ENCODE peak calls at places on chromosomes 1 and 21, in seven cellular contexts. W is transverse colon; P is IMR-90; E is uterus; R is CD4-positive, CD25-positive, alpha-beta regulatory T cell; D is fibroblast of lung; X is cardiac muscle cell. K is an unnamed sample.

GRCh38 chr21:25298512-25299491 is 308.5 kb downstream of the MRPL39 start:
- DNase-seq in W (no peak), P (no peak), E (no peak), R (no peak), D (peak; percentile 37), X (no peak), K (no peak)

GRCh38 chr1:20083178-20083944 is 13.4 kb downstream of the PLA2G5 start:
- DNase-seq in W (peak; percentile 17), P (no peak), E (no peak), R (no peak), D (no peak), X (no peak), K (no peak)

GRCh38 chr1:179166663-179167417 is 62.6 kb downstream of the ABL2 start:
- DNase-seq in W (no peak), P (peak; percentile 51), E (no peak), R (no peak), D (peak; percentile 73), X (peak; percentile 34), K (no peak)

GRCh38 chr21:15564907-15565306 is 164.9 kb upstream of the USP25 start:
- DNase-seq in W (no peak), P (no peak), E (no peak), R (no peak), D (no peak), X (peak; percentile 15), K (no peak)

GRCh38 chr1:65773391-65773790 is 19.3 kb upstream of the PDE4B start:
- DNase-seq in W (no peak), P (peak; percentile 31), E (no peak), R (no peak), D (peak; percentile 37), X (no peak), K (no peak)

GRCh38 chr1:179205284-179205683 is 24.2 kb downstream of the ABL2 start:
- DNase-seq in W (no peak), P (no peak), E (no peak), R (no peak), D (no peak), X (no peak), K (no peak)

GRCh38 chr1:54342306-54342705 is 63.9 kb downstream of the SSBP3 start:
- DNase-seq in W (peak; percentile 62), P (no peak), E (no peak), R (no peak), D (no peak), X (no peak), K (no peak)

GRCh38 chr1:16191916-16192545 is 20.4 kb downstream of the ARHGEF19 start:
- DNase-seq in W (no peak), P (no peak), E (no peak), R (no peak), D (no peak), X (no peak), K (no peak)

GRCh38 chr1:41617336-41617735 is 132.9 kb upstream of the EDN2 start:
- DNase-seq in W (no peak), P (no peak), E (no peak), R (no peak), D (no peak), X (no peak), K (no peak)

GRCh38 chr1:23791434-23792047 is 596 bp downstream of the LYPLA2 start:
- DNase-seq in W (peak; percentile 50), P (no peak), E (no peak), R (no peak), D (peak; percentile 29), X (peak; percentile 32), K (peak; percentile 79)

GRCh38 chr1:26781206-26781825 is 6.4 kb upstream of the PIGV start:
- DNase-seq in W (no peak), P (no peak), E (no peak), R (no peak), D (no peak), X (no peak), K (no peak)
- H3K36me3 ChIP-seq in W (peaks cover 2% of the 10 kb centered on the region), P (peaks cover 46% of the 10 kb centered on the region), E (no peaks in the 10 kb centered on the region), R (peaks cover 51% of the 10 kb centered on the region), D (peaks cover 16% of the 10 kb centered on the region), X (peaks cover 45% of the 10 kb centered on the region), K (peaks cover 28% of the 10 kb centered on the region)

GRCh38 chr1:37540036-37540785 is 13.9 kb downstream of the SNIP1 start:
- DNase-seq in W (no peak), P (no peak), E (no peak), R (no peak), D (no peak), X (no peak), K (no peak)
- H3K36me3 ChIP-seq in W (no peaks in the 10 kb centered on the region), P (peaks cover 33% of the 10 kb centered on the region), E (no peaks in the 10 kb centered on the region), R (peaks cover 79% of the 10 kb centered on the region), D (peaks cover 7% of the 10 kb centered on the region), X (peaks cover 42% of the 10 kb centered on the region), K (peaks cover 4% of the 10 kb centered on the region)

DNA sequence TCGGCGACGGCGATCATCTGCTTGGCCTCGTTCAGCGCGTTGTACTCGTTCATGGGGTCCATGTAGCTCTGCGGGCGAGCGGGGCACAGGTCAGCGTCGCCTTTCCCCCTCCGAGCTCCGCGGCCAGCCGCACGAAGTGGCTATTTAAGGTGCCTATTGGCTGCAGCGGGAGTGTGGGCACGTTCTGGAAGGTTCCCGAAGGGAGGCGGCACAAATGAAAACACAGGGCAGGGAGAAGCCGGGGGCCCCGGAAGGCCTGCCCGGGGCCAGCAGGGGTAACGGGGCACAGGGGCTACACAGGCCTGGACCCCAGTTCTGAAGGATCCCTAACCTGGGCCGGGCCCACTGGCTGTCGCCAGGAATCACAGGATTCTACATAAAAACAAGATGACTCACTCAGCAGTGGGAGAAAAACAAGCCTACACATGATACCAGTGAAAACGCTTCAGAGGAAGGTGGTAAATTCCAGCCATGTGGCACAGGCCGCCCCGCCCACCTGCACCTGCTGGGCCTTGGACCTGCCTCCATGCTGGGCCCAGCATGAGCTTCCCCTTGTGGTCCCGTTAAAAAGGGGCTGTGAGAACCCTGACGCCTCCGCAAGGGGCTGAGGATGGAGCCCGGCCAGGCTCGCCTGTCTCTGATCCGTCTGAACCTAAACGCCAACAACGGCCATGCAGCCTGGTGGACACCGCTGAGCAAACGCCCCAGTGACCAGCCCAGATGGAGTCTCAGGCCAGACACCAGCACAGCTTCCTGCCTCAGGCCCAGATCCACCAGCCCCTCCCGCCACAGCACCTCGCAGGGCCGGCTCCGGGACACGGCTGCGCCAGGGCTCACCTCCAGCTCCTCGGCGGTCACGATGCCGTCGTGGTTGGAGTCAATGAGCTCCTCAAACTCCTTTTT is 3.9 kb upstream of the TNFRSF4 start:
- DNase-seq in W (no peak), P (no peak), E (no peak), R (no peak), D (no peak), X (no peak), K (no peak)
- H3K36me3 ChIP-seq in W (no peaks in the 10 kb centered on the region), P (peaks cover 56% of the 10 kb centered on the region), E (no peaks in the 10 kb centered on the region), R (peaks cover 15% of the 10 kb centered on the region), D (peaks cover 34% of the 10 kb centered on the region), X (peaks cover 24% of the 10 kb centered on the region), K (peaks cover 4% of the 10 kb centered on the region)

GRCh38 chr1:205719015-205719414 is 31.0 kb downstream of the NUCKS1 start:
- DNase-seq in W (no peak), P (no peak), E (no peak), R (no peak), D (no peak), X (no peak), K (no peak)

GRCh38 chr1:205716371-205717132 is 33.4 kb downstream of the NUCKS1 start:
- DNase-seq in W (no peak), P (no peak), E (no peak), R (no peak), D (no peak), X (no peak), K (no peak)

GRCh38 chr1:205714190-205714905 is 34.0 kb upstream of the SLC45A3 start:
- DNase-seq in W (no peak), P (peak; percentile 33), E (no peak), R (no peak), D (peak; percentile 21), X (peak; percentile 33), K (no peak)

GRCh38 chr1:205714906-205715246 is 34.6 kb upstream of the SLC45A3 start:
- DNase-seq in W (no peak), P (no peak), E (no peak), R (no peak), D (no peak), X (no peak), K (no peak)

GRCh38 chr1:205715628-205716027 is 34.4 kb downstream of the NUCKS1 start:
- DNase-seq in W (no peak), P (peak; percentile 18), E (no peak), R (no peak), D (no peak), X (no peak), K (no peak)
- H3K36me3 ChIP-seq in W (no peaks in the 10 kb centered on the region), P (peaks cover 24% of the 10 kb centered on the region), E (no peaks in the 10 kb centered on the region), R (peaks cover 55% of the 10 kb centered on the region), D (peaks cover 10% of the 10 kb centered on the region), X (peaks cover 54% of the 10 kb centered on the region), K (peaks cover 41% of the 10 kb centered on the region)

GRCh38 chr1:21906173-21907078 is 30.7 kb downstream of the HSPG2 start:
- DNase-seq in W (no peak), P (peak; percentile 34), E (peak; percentile 88), R (no peak), D (no peak), X (peak; percentile 90), K (no peak)

GRCh38 chr1:21904725-21905520 is 32.2 kb downstream of the HSPG2 start:
- DNase-seq in W (peak; percentile 82), P (peak; percentile 90), E (peak; percentile 73), R (no peak), D (peak; percentile 97), X (peak; percentile 95), K (no peak)

GRCh38 chr1:21903638-21904474 is 33.3 kb downstream of the HSPG2 start:
- DNase-seq in W (no peak), P (no peak), E (no peak), R (no peak), D (no peak), X (no peak), K (no peak)

GRCh38 chr1:21902378-21903012 is 34.6 kb downstream of the HSPG2 start:
- DNase-seq in W (no peak), P (no peak), E (no peak), R (no peak), D (no peak), X (no peak), K (no peak)

GRCh38 chr1:21904475-21904724 is 32.7 kb downstream of the HSPG2 start:
- DNase-seq in W (peak; percentile 85), P (no peak), E (no peak), R (no peak), D (no peak), X (no peak), K (no peak)
- H3K36me3 ChIP-seq in W (no peaks in the 10 kb centered on the region), P (peaks cover 10% of the 10 kb centered on the region), E (no peaks in the 10 kb centered on the region), R (no peaks in the 10 kb centered on the region), D (no peaks in the 10 kb centered on the region), X (no peaks in the 10 kb centered on the region), K (no peaks in the 10 kb centered on the region)

GRCh38 chr21:41445465-41445862 is 19.4 kb downstream of the MX1 start:
- DNase-seq in W (peak; percentile 1), P (no peak), E (no peak), R (no peak), D (no peak), X (peak; percentile 66), K (no peak)
- H3K36me3 ChIP-seq in W (no peaks in the 10 kb centered on the region), P (no peaks in the 10 kb centered on the region), E (no peaks in the 10 kb centered on the region), R (peaks cover 84% of the 10 kb centered on the region), D (no peaks in the 10 kb centered on the region), X (no peaks in the 10 kb centered on the region), K (no peaks in the 10 kb centered on the region)

K was measured in GM23338.